ENCODE peak calls at places on chromosomes 6 and 20, in four cellular contexts. K is HCT116, R is T-helper 17 cell, O is astrocyte of the spinal cord. V is an unnamed sample.
A peak's percentile ranks its signal among the peaks of the same experiment; 100 is the strongest.

GRCh38 chr6:11043552-11043960 is 549 bp downstream of the ELOVL2 start:
- DNase-seq in R (no peak), O (no peak), K (no peak), V (peak; percentile 30)

GRCh38 chr6:128601060-128601459 is 80.7 kb upstream of the PTPRK start:
- DNase-seq in R (no peak), K (no peak), O (peak; percentile 69), V (no peak)

GRCh38 chr6:130788954-130789353 is 38.3 kb upstream of the SMLR1 start:
- DNase-seq in R (no peak), O (no peak), K (no peak), V (peak; percentile 20)

GRCh38 chr20:15316556-15316955 is 979.1 kb upstream of the FLRT3 start:
- DNase-seq in K (no peak), R (no peak), O (no peak), V (no peak)

GRCh38 chr6:116451916-116452315 is 9.3 kb upstream of the CALHM6 start:
- DNase-seq in K (no peak), O (no peak), R (no peak), V (no peak)

GRCh38 chr6:150787429-150787828 is 78.1 kb upstream of the MTHFD1L start:
- DNase-seq in K (no peak), R (no peak), O (no peak), V (no peak)

GRCh38 chr6:105482227-105482839 is 79.5 kb upstream of the PREP start:
- DNase-seq in K (no peak), O (peak; percentile 68), R (no peak), V (no peak)

GRCh38 chr20:36408219-36408618 is 102.1 kb downstream of the DLGAP4 start:
- DNase-seq in R (no peak), K (no peak), O (no peak), V (no peak)

GRCh38 chr20:49751397-49751735 is 37.7 kb upstream of the B4GALT5 start:
- DNase-seq in K (no peak), O (no peak), R (no peak), V (no peak)

GRCh38 chr6:41185991-41186675 is 14.8 kb downstream of the TREML2 start:
- DNase-seq in O (no peak), R (no peak), K (no peak), V (no peak)

GRCh38 chr6:149941583-149942460 is at the start of gene ULBP2:
- DNase-seq in O (peak; percentile 96), R (peak; percentile 89), K (peak; percentile 75), V (peak; percentile 94)

GRCh38 chr6:27592107-27592480 is 119.2 kb upstream of the ZNF184 start:
- DNase-seq in R (no peak), K (no peak), O (peak; percentile 31), V (peak; percentile 34)

GRCh38 chr6:116059713-116060571 is 749 bp downstream of the FRK start:
- DNase-seq in R (no peak), K (no peak), O (peak; percentile 6), V (no peak)

GRCh38 chr20:52461602-52462001 is 270.0 kb upstream of the ZFP64 start:
- DNase-seq in O (no peak), R (no peak), K (no peak), V (no peak)

GRCh38 chr20:17873410-17874270 is 95.0 kb downstream of the SNX5 start:
- DNase-seq in R (no peak), K (peak; percentile 57), O (peak; percentile 94), V (no peak)

GRCh38 chr6:36545767-36546663 is 1.3 kb downstream of the STK38 start:
- DNase-seq in R (no peak), O (peak; percentile 48), K (no peak), V (no peak)

GRCh38 chr6:16154904-16155303 is 26.0 kb downstream of the MYLIP start:
- DNase-seq in R (no peak), K (no peak), O (peak; percentile 88), V (no peak)

GRCh38 chr6:72424476-72424875 is 197.4 kb upstream of the KCNQ5 start:
- DNase-seq in O (no peak), R (no peak), K (no peak), V (no peak)

GRCh38 chr6:144098993-144099392 is 3.6 kb upstream of the SF3B5 start:
- DNase-seq in O (no peak), K (no peak), R (no peak), V (no peak)

GRCh38 chr20:53643031-53643832 is 49.6 kb upstream of the ZNF217 start:
- DNase-seq in R (peak; percentile 49), K (peak; percentile 57), O (peak; percentile 83), V (no peak)

GRCh38 chr20:49103647-49104364 is 57.7 kb downstream of the CSE1L start:
- DNase-seq in O (no peak), R (no peak), K (no peak), V (no peak)

V was measured in HEK293T.